ENCODE peak calls at places on chromosomes 4 and X, in six cellular contexts. I is pancreas, Q is psoas muscle, A is endodermal cell, K is thoracic aorta, W is HCT116. C is an unnamed sample. For H3K27me3, the result is how much of the 10 kb centered on the place peaks cover.

GRCh38 chr4:87121332-87122065 is 98.9 kb downstream of the KLHL8 start:
- DNase-seq in I (no peak), Q (no peak), A (no peak), K (no peak), W (no peak), C (no peak)

GRCh38 chr4:149409186-149410056 is 406.2 kb downstream of the IQCM start:
- DNase-seq in I (no peak), Q (peak), A (no peak), K (peak), W (peak), C (no peak)

GRCh38 chr4:166816901-166817300 is 417.4 kb downstream of the SPOCK3 start:
- DNase-seq in I (no peak), Q (no peak), A (no peak), K (no peak), W (peak), C (no peak)

GRCh38 chr4:93359609-93360008 is 468.9 kb upstream of the ATOH1 start:
- DNase-seq in I (no peak), Q (no peak), A (no peak), K (no peak), W (no peak), C (no peak)

GRCh38 chrX:39903937-39904336 is 193.8 kb downstream of the BCOR start:
- DNase-seq in I (no peak), Q (no peak), A (no peak), K (no peak), W (no peak), C (no peak)

GRCh38 chr4:79141530-79141929 is 184.3 kb downstream of the NAA11 start:
- DNase-seq in I (no peak), Q (no peak), A (peak), K (no peak), W (no peak), C (no peak)

GRCh38 chr4:40327340-40327739 is 7.8 kb upstream of the CHRNA9 start:
- DNase-seq in I (no peak), Q (no peak), A (no peak), K (no peak), W (no peak), C (no peak)

GRCh38 chrX:16807548-16807947 is 21.3 kb downstream of the TXLNG start:
- DNase-seq in I (no peak), Q (no peak), A (peak), K (no peak), W (no peak), C (no peak)

GRCh38 chr4:10223782-10224181 is 107.2 kb upstream of the WDR1 start:
- DNase-seq in I (no peak), Q (no peak), A (no peak), K (no peak), W (no peak), C (no peak)

GRCh38 chr4:171342646-171343045 is 470.6 kb upstream of the GALNTL6 start:
- DNase-seq in I (no peak), Q (no peak), A (no peak), K (no peak), W (no peak), C (no peak)

GRCh38 chrX:1593286-1594271 is 2.2 kb downstream of the AKAP17A start:
- DNase-seq in I (peak), Q (no peak), A (peak), K (no peak), W (no peak), C (peak)

GRCh38 chr4:123193802-123194201 is 202.8 kb upstream of the SPRY1 start:
- DNase-seq in I (no peak), Q (no peak), A (no peak), K (no peak), W (no peak), C (no peak)

GRCh38 chr4:6011686-6012085 is 6.5 kb downstream of the C4orf50 start:
- DNase-seq in I (peak), Q (no peak), A (peak), K (no peak), W (no peak), C (no peak)

GRCh38 chrX:1387141-1387776 is 4.7 kb downstream of the SLC25A6 start:
- DNase-seq in I (peak), Q (peak), A (peak), K (no peak), W (no peak), C (peak)

GRCh38 chr4:2713337-2713736 is 42.8 kb downstream of the TNIP2 start:
- DNase-seq in I (no peak), Q (no peak), A (no peak), K (no peak), W (no peak), C (no peak)

GRCh38 chrX:64792598-64793337 is 183.5 kb downstream of the ZC4H2 start:
- DNase-seq in I (no peak), Q (no peak), A (peak), K (no peak), W (no peak), C (no peak)

GRCh38 chrX:11952176-11952720 is 186.0 kb upstream of the FRMPD4 start:
- DNase-seq in I (no peak), Q (no peak), A (no peak), K (no peak), W (no peak), C (no peak)

GRCh38 chrX:72274526-72274925 is 2.5 kb downstream of the RPS4X start:
- DNase-seq in I (no peak), Q (no peak), A (no peak), K (no peak), W (no peak), C (no peak)

GRCh38 chr4:176889776-176890175 is 97.1 kb upstream of the VEGFC start:
- DNase-seq in I (no peak), Q (no peak), A (no peak), K (no peak), W (no peak), C (no peak)

GRCh38 chr4:25792200-25792791 is 70.5 kb downstream of the SEL1L3 start:
- DNase-seq in I (peak), Q (no peak), A (peak), K (no peak), W (peak), C (no peak)

GRCh38 chr4:13821522-13821921 is 194.0 kb upstream of the BOD1L1 start:
- DNase-seq in I (no peak), Q (no peak), A (peak), K (no peak), W (no peak), C (no peak)

GRCh38 chrX:109782994-109783711 is 50.1 kb upstream of the ACSL4 start:
- DNase-seq in I (no peak), Q (no peak), A (no peak), K (no peak), W (no peak), C (no peak)

GRCh38 chr4:2942532-2943363 is 20.5 kb downstream of the NOP14 start:
- DNase-seq in I (no peak), Q (peak), A (peak), K (no peak), W (no peak), C (no peak)

GRCh38 chrX:79728421-79728820 is 286.1 kb upstream of the TBX22 start:
- DNase-seq in I (no peak), Q (no peak), A (no peak), K (no peak), W (no peak), C (no peak)

GRCh38 chr4:102343964-102344519 is 1.2 kb downstream of the SLC39A8 start:
- DNase-seq in I (no peak), Q (no peak), A (no peak), K (no peak), W (peak), C (no peak)
- H3K4me3 ChIP-seq in I (peak), Q (peak), A (peak), K (peak), W (peak), C (peak)

GRCh38 chr4:95546236-95546635 is 2.5 kb downstream of the UNC5C start:
- DNase-seq in I (no peak), Q (no peak), A (no peak), K (no peak), W (no peak), C (no peak)
- H3K27me3 ChIP-seq in I (under half), Q (under half), A (half or more), K (under half), W (under half), C (half or more)

GRCh38 chrX:7347465-7347864 is 199.5 kb upstream of the PUDP start:
- DNase-seq in I (no peak), Q (no peak), A (no peak), K (no peak), W (no peak), C (no peak)

GRCh38 chrX:7351946-7352345 is 204.0 kb upstream of the PUDP start:
- DNase-seq in I (no peak), Q (no peak), A (no peak), K (no peak), W (no peak), C (no peak)

GRCh38 chrX:7346021-7346420 is 198.1 kb upstream of the PUDP start:
- DNase-seq in I (no peak), Q (no peak), A (no peak), K (no peak), W (no peak), C (no peak)
- H3K27ac ChIP-seq in I (no peak), Q (no peak), A (no peak), K (no peak), W (no peak), C (no peak)

DNA sequence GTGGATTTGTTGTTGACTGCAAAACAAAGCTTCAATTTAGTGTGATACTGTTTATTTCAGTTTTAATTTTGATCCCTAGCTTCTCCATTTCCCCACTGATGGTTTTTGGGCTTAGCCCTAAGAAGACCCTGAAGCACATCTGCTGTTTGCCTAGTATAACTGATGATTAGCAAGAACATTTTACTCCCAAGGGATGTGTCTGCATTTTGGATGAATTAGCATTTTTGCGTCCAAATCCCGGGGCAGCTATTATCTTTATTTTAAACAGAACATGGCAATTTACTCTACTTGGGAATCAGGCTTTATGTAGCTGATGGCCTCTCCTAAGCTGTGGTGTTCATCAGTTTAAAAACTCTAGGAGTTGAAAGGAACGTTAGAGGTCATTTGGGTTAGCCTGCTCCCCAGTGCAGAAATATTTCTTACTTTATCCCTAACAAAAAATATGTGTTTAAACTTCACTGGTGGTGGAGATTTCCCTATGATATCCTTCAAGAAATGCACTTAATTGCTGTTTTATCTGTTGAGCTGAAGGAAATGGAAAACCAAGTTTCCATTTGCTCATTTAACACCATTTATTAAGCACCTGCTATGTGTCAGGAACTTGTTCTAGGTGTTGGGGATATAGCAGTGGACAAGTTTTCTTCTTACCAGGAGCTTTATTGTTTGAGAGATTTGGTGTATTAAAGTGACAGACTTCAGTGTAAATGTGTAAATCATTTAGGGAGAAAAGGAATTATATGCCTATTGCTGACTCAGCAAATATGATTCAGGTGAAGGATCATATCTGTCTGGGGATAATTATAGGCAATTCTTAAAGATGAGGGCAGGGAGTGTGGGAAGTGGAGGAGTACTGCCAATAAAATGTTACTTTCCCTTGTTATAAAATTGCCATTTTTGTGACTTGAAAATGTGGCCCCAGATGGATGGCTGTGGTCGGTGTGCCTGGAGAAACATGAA is 3.4 kb downstream of the SEPTIN11 start:
- DNase-seq in I (no peak), Q (no peak), A (no peak), K (no peak), W (no peak), C (no peak)
- H3K4me3 ChIP-seq in I (no peak), Q (no peak), A (peak), K (no peak), W (no peak), C (no peak)

GRCh38 chrX:32933548-32933947 is 277.8 kb downstream of the DMD start:
- DNase-seq in I (no peak), Q (no peak), A (no peak), K (no peak), W (no peak), C (no peak)

GRCh38 chrX:32937043-32937442 is 274.3 kb downstream of the DMD start:
- DNase-seq in I (no peak), Q (no peak), A (no peak), K (no peak), W (no peak), C (no peak)
- H3K27me3 ChIP-seq in I (under half), Q (under half), A (under half), K (under half), W (under half), C (under half)

DNA sequence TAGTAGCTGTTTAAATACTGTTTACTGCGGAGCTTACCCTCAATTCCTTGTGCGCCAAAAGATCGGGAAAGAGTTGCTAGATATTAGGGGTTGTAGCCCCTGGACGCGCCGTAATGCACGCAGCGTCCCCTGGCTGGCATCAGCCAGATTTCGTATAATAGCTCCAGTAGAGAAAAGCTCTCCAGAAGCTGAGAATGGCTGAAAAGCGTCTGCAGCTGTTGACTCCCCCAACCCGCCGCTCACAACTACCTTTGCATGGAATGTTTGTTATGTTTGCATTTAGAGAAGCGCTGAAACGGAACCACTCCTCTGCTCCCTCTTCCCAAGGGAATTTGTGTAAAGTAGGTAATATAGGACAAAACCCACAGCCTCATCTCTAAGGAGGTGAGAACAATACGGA is 3.7 kb downstream of the DOCK11 start:
- DNase-seq in I (no peak), Q (no peak), A (peak), K (no peak), W (no peak), C (no peak)
- H3K27ac ChIP-seq in I (no peak), Q (no peak), A (no peak), K (peak), W (no peak), C (no peak)

C was measured in left lung.